ENCODE peak calls at places on chromosome 15, in six cellular contexts. One of them, this sample, is unnamed.

GRCh38 chr15:88635343-88635742 is 3.5 kb upstream of the ISG20 start:
- DNase-seq in MM.1S: peak; percentile 87
- DNase-seq in glutamatergic neuron: no peak
- DNase-seq in adrenal gland: no peak
- DNase-seq in prostate gland: no peak
- DNase-seq in progenitor cell of endocrine pancreas: no peak
- DNase-seq in this sample: no peak

GRCh38 chr15:31173790-31174450 is 72.4 kb upstream of the TRPM1 start:
- DNase-seq in MM.1S: no peak
- DNase-seq in glutamatergic neuron: no peak
- DNase-seq in adrenal gland: no peak
- DNase-seq in prostate gland: no peak
- DNase-seq in progenitor cell of endocrine pancreas: no peak
- DNase-seq in this sample: no peak

GRCh38 chr15:101145362-101145761 is 106.5 kb downstream of the CHSY1 start:
- DNase-seq in MM.1S: no peak
- DNase-seq in glutamatergic neuron: no peak
- DNase-seq in adrenal gland: no peak
- DNase-seq in prostate gland: no peak
- DNase-seq in progenitor cell of endocrine pancreas: no peak
- DNase-seq in this sample: no peak

GRCh38 chr15:62828364-62828763 is 214.2 kb upstream of the TPM1 start:
- DNase-seq in MM.1S: no peak
- DNase-seq in glutamatergic neuron: no peak
- DNase-seq in adrenal gland: no peak
- DNase-seq in prostate gland: no peak
- DNase-seq in progenitor cell of endocrine pancreas: no peak
- DNase-seq in this sample: no peak

GRCh38 chr15:77506311-77507150 is 85.8 kb downstream of the HMG20A start:
- DNase-seq in MM.1S: no peak
- DNase-seq in glutamatergic neuron: no peak
- DNase-seq in adrenal gland: peak; percentile 81
- DNase-seq in prostate gland: no peak
- DNase-seq in progenitor cell of endocrine pancreas: no peak
- DNase-seq in this sample: peak; percentile 36

GRCh38 chr15:63109498-63110290 is 12.0 kb upstream of the LACTB start:
- DNase-seq in MM.1S: no peak
- DNase-seq in glutamatergic neuron: no peak
- DNase-seq in adrenal gland: no peak
- DNase-seq in prostate gland: no peak
- DNase-seq in progenitor cell of endocrine pancreas: no peak
- DNase-seq in this sample: no peak

GRCh38 chr15:84788500-84788899 is 28.7 kb upstream of the ALPK3 start:
- DNase-seq in MM.1S: no peak
- DNase-seq in glutamatergic neuron: no peak
- DNase-seq in adrenal gland: no peak
- DNase-seq in prostate gland: no peak
- DNase-seq in progenitor cell of endocrine pancreas: no peak
- DNase-seq in this sample: no peak

GRCh38 chr15:26891448-26891881 is 24.6 kb downstream of the GABRA5 start:
- DNase-seq in MM.1S: peak; percentile 76
- DNase-seq in glutamatergic neuron: peak; percentile 95
- DNase-seq in adrenal gland: peak; percentile 41
- DNase-seq in prostate gland: peak; percentile 74
- DNase-seq in progenitor cell of endocrine pancreas: peak; percentile 75
- DNase-seq in this sample: peak; percentile 95

GRCh38 chr15:101242160-101242998 is 9.5 kb downstream of the CHSY1 start:
- DNase-seq in MM.1S: peak; percentile 84
- DNase-seq in glutamatergic neuron: no peak
- DNase-seq in adrenal gland: no peak
- DNase-seq in prostate gland: no peak
- DNase-seq in progenitor cell of endocrine pancreas: no peak
- DNase-seq in this sample: no peak

GRCh38 chr15:75348563-75349350 is 1.9 kb downstream of the NEIL1 start:
- DNase-seq in MM.1S: no peak
- DNase-seq in glutamatergic neuron: peak; percentile 36
- DNase-seq in adrenal gland: peak; percentile 55
- DNase-seq in prostate gland: no peak
- DNase-seq in progenitor cell of endocrine pancreas: no peak
- DNase-seq in this sample: no peak

GRCh38 chr15:38674440-38674839 is 109.8 kb upstream of the RASGRP1 start:
- DNase-seq in MM.1S: no peak
- DNase-seq in glutamatergic neuron: no peak
- DNase-seq in adrenal gland: no peak
- DNase-seq in prostate gland: no peak
- DNase-seq in progenitor cell of endocrine pancreas: no peak
- DNase-seq in this sample: no peak

GRCh38 chr15:82139823-82140268 is 94.0 kb upstream of the MEX3B start:
- DNase-seq in MM.1S: peak; percentile 31
- DNase-seq in glutamatergic neuron: no peak
- DNase-seq in adrenal gland: no peak
- DNase-seq in prostate gland: no peak
- DNase-seq in progenitor cell of endocrine pancreas: no peak
- DNase-seq in this sample: no peak

GRCh38 chr15:64010719-64011118 is 35.6 kb downstream of the DAPK2 start:
- DNase-seq in MM.1S: no peak
- DNase-seq in glutamatergic neuron: no peak
- DNase-seq in adrenal gland: peak; percentile 55
- DNase-seq in prostate gland: no peak
- DNase-seq in progenitor cell of endocrine pancreas: no peak
- DNase-seq in this sample: no peak

GRCh38 chr15:101488300-101489164 is 975 bp downstream of the PCSK6 start:
- DNase-seq in MM.1S: no peak
- DNase-seq in glutamatergic neuron: no peak
- DNase-seq in adrenal gland: no peak
- DNase-seq in prostate gland: no peak
- DNase-seq in progenitor cell of endocrine pancreas: no peak
- DNase-seq in this sample: no peak

GRCh38 chr15:83695901-83696425 is 42.0 kb downstream of the ADAMTSL3 start:
- DNase-seq in MM.1S: no peak
- DNase-seq in glutamatergic neuron: no peak
- DNase-seq in adrenal gland: no peak
- DNase-seq in prostate gland: no peak
- DNase-seq in progenitor cell of endocrine pancreas: no peak
- DNase-seq in this sample: no peak

GRCh38 chr15:38549222-38549621 is 15.4 kb downstream of the RASGRP1 start:
- DNase-seq in MM.1S: no peak
- DNase-seq in glutamatergic neuron: no peak
- DNase-seq in adrenal gland: no peak
- DNase-seq in prostate gland: no peak
- DNase-seq in progenitor cell of endocrine pancreas: no peak
- DNase-seq in this sample: no peak

GRCh38 chr15:77722759-77723460 is 90.2 kb upstream of the LINGO1 start:
- DNase-seq in MM.1S: no peak
- DNase-seq in glutamatergic neuron: no peak
- DNase-seq in adrenal gland: no peak
- DNase-seq in prostate gland: no peak
- DNase-seq in progenitor cell of endocrine pancreas: no peak
- DNase-seq in this sample: no peak

GRCh38 chr15:64009798-64010241 is 36.5 kb downstream of the DAPK2 start:
- DNase-seq in MM.1S: no peak
- DNase-seq in glutamatergic neuron: no peak
- DNase-seq in adrenal gland: no peak
- DNase-seq in prostate gland: no peak
- DNase-seq in progenitor cell of endocrine pancreas: no peak
- DNase-seq in this sample: no peak

GRCh38 chr15:99566157-99566900 is 545 bp downstream of the MEF2A start:
- DNase-seq in MM.1S: peak; percentile 29
- DNase-seq in glutamatergic neuron: peak; percentile 21
- DNase-seq in adrenal gland: peak; percentile 34
- DNase-seq in prostate gland: no peak
- DNase-seq in progenitor cell of endocrine pancreas: peak; percentile 37
- DNase-seq in this sample: peak; percentile 16

GRCh38 chr15:22811640-22812039 is 25.2 kb downstream of the NIPA1 start:
- DNase-seq in MM.1S: no peak
- DNase-seq in glutamatergic neuron: peak; percentile 32
- DNase-seq in adrenal gland: peak; percentile 70
- DNase-seq in prostate gland: peak; percentile 8
- DNase-seq in progenitor cell of endocrine pancreas: no peak
- DNase-seq in this sample: peak; percentile 19

GRCh38 chr15:25175033-25175788 is 220.4 kb downstream of the SNRPN start:
- DNase-seq in MM.1S: no peak
- DNase-seq in glutamatergic neuron: peak; percentile 1
- DNase-seq in adrenal gland: peak; percentile 3
- DNase-seq in prostate gland: no peak
- DNase-seq in progenitor cell of endocrine pancreas: peak; percentile 7
- DNase-seq in this sample: no peak

GRCh38 chr15:96849501-96849900 is 519.0 kb downstream of the NR2F2 start:
- DNase-seq in MM.1S: no peak
- DNase-seq in glutamatergic neuron: no peak
- DNase-seq in adrenal gland: no peak
- DNase-seq in prostate gland: no peak
- DNase-seq in progenitor cell of endocrine pancreas: no peak
- DNase-seq in this sample: no peak

GRCh38 chr15:51623386-51623938 is 891 bp upstream of the DMXL2 start:
- DNase-seq in MM.1S: no peak
- DNase-seq in glutamatergic neuron: no peak
- DNase-seq in adrenal gland: no peak
- DNase-seq in prostate gland: peak; percentile 24
- DNase-seq in progenitor cell of endocrine pancreas: no peak
- DNase-seq in this sample: no peak

GRCh38 chr15:85886345-85886935 is 91.7 kb upstream of the KLHL25 start:
- DNase-seq in MM.1S: no peak
- DNase-seq in glutamatergic neuron: peak; percentile 31
- DNase-seq in adrenal gland: peak; percentile 14
- DNase-seq in prostate gland: no peak
- DNase-seq in progenitor cell of endocrine pancreas: no peak
- DNase-seq in this sample: no peak

GRCh38 chr15:85875756-85876155 is 81.0 kb upstream of the KLHL25 start:
- DNase-seq in MM.1S: no peak
- DNase-seq in glutamatergic neuron: no peak
- DNase-seq in adrenal gland: no peak
- DNase-seq in prostate gland: no peak
- DNase-seq in progenitor cell of endocrine pancreas: no peak
- DNase-seq in this sample: no peak

GRCh38 chr15:85879334-85880163 is 84.8 kb upstream of the KLHL25 start:
- DNase-seq in MM.1S: no peak
- DNase-seq in glutamatergic neuron: no peak
- DNase-seq in adrenal gland: no peak
- DNase-seq in prostate gland: no peak
- DNase-seq in progenitor cell of endocrine pancreas: no peak
- DNase-seq in this sample: no peak

GRCh38 chr15:85878866-85879265 is 84.1 kb upstream of the KLHL25 start:
- DNase-seq in MM.1S: no peak
- DNase-seq in glutamatergic neuron: no peak
- DNase-seq in adrenal gland: no peak
- DNase-seq in prostate gland: no peak
- DNase-seq in progenitor cell of endocrine pancreas: no peak
- DNase-seq in this sample: no peak

DNA sequence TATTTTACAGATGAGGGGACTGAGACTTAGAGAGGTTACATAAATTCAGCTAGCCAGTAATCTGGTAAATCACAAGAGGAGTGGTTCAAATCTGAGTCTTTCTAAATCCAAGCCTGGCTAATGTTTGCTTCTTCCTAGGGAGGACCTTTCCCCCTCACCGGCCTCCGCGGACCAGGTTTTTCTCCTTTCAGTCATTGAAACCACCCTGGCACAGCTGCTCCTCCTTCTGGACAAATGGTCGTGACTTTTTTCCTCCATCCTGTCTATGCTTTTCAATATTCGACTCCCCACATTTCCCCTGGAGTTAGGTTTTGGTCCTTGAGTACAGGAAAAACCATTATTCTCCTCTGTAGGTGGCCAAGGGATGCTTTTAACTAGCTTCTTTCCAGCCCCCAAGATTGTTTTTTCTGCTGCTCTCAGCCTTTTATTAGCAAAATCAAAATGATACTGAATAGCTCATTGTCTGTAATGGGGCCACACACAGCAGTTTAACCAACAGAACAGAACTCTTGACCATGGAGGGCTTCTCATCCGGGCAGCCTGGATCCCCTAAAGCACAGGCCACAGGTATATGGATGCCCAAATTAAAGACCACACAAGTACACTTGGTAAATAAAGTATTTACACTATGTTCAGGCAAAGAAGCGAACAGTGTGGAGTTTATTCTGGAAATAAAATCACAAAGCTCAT is 85.9 kb upstream of the KLHL25 start:
- DNase-seq in MM.1S: no peak
- DNase-seq in glutamatergic neuron: no peak
- DNase-seq in adrenal gland: no peak
- DNase-seq in prostate gland: no peak
- DNase-seq in progenitor cell of endocrine pancreas: no peak
- DNase-seq in this sample: no peak
- TF ChIP-seq CTCF in MM.1S: no peak
- TF ChIP-seq CTCF in glutamatergic neuron: no peak
- TF ChIP-seq CTCF in adrenal gland: no peak
- TF ChIP-seq CTCF in prostate gland: no peak
- TF ChIP-seq CTCF in progenitor cell of endocrine pancreas: no peak
- TF ChIP-seq CTCF in this sample: no peak

GRCh38 chr15:70763120-70763949 is at the start of gene UACA:
- DNase-seq in MM.1S: peak; percentile 90
- DNase-seq in glutamatergic neuron: peak; percentile 95
- DNase-seq in adrenal gland: peak; percentile 97
- DNase-seq in prostate gland: peak; percentile 97
- DNase-seq in progenitor cell of endocrine pancreas: peak; percentile 99
- DNase-seq in this sample: peak; percentile 97
- TF ChIP-seq CTCF in MM.1S: no peak
- TF ChIP-seq CTCF in glutamatergic neuron: no peak
- TF ChIP-seq CTCF in adrenal gland: no peak
- TF ChIP-seq CTCF in prostate gland: no peak
- TF ChIP-seq CTCF in progenitor cell of endocrine pancreas: no peak
- TF ChIP-seq CTCF in this sample: no peak

GRCh38 chr15:80567721-80568157 is 127.4 kb upstream of the ABHD17C start:
- DNase-seq in MM.1S: peak; percentile 52
- DNase-seq in glutamatergic neuron: peak; percentile 32
- DNase-seq in adrenal gland: peak; percentile 55
- DNase-seq in prostate gland: peak; percentile 59
- DNase-seq in progenitor cell of endocrine pancreas: peak; percentile 25
- DNase-seq in this sample: peak; percentile 49
- TF ChIP-seq CTCF in MM.1S: peak; percentile 61
- TF ChIP-seq CTCF in glutamatergic neuron: peak; percentile 55
- TF ChIP-seq CTCF in adrenal gland: peak; percentile 68
- TF ChIP-seq CTCF in prostate gland: no peak
- TF ChIP-seq CTCF in progenitor cell of endocrine pancreas: peak; percentile 72
- TF ChIP-seq CTCF in this sample: peak; percentile 82

DNA sequence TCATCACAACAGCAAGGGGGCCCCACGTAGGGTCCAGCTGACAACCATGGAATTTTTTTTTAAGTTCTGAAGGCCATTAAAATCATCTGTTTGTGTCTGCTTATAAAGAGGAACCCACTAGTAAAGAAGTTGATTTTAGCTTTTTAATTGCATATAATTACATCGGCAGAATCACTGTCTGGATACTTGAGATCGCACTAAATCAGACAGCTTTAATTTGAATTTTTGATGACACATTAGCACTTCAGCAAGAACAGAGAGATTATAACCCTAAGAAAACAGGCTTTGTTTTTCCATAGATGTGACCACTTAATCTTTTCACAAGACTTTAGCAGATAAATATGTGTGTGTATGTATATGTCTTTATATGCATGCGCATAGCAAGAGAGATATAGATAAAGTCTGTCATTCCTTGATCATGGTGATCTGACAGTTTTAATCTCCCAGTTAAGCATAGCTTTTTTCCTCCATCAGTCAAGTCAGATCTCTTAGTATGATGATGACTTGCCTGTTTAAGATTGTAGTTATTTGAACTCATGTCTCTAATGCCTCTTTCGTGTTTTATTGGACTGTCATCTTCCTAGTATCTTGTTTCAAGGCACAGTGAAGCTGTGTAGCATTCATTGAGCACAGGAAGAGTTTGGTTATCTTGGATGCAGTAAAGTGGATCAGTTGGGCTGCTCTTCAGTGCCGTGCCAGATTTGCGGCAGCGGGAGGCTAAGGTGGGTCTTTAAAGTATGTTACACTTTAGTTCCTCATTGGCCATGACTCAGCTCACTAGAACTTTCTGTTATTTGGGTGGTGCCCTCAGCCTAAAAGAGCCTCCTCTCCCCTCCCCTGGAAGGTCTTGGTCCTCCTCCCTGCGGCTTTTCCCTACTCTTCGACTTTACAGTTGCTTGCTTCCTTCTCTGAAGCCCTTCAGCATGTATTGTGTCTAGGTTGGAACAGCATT is 45.9 kb upstream of the SKOR1 start:
- DNase-seq in MM.1S: no peak
- DNase-seq in glutamatergic neuron: no peak
- DNase-seq in adrenal gland: no peak
- DNase-seq in prostate gland: no peak
- DNase-seq in progenitor cell of endocrine pancreas: no peak
- DNase-seq in this sample: no peak
- TF ChIP-seq CTCF in MM.1S: no peak
- TF ChIP-seq CTCF in glutamatergic neuron: no peak
- TF ChIP-seq CTCF in adrenal gland: no peak
- TF ChIP-seq CTCF in prostate gland: no peak
- TF ChIP-seq CTCF in progenitor cell of endocrine pancreas: no peak
- TF ChIP-seq CTCF in this sample: no peak

This sample was measured in neural crest cell.